ENCODE peak calls at places on chromosomes 2 and 18, in eight cellular contexts. O is neural progenitor cell, W is thoracic aorta, I is GM23338, T is OCI-LY7, N is pancreas, Z is astrocyte of the spinal cord, J is right lobe of liver. F is an unnamed sample.

GRCh38 chr2:239433777-239434396 is 33.1 kb upstream of the HDAC4 start:
- DNase-seq in O (no peak), W (no peak), I (no peak), T (no peak), N (no peak), Z (peak), J (no peak), F (peak)

GRCh38 chr2:94994914-94995236 is 30.6 kb upstream of the MAL start:
- DNase-seq in O (no peak), W (no peak), I (no peak), T (no peak), N (no peak), Z (no peak), J (no peak), F (no peak)

GRCh38 chr2:113979172-113980128 is 89.6 kb downstream of the ACTR3 start:
- DNase-seq in O (no peak), W (no peak), I (peak), T (peak), N (peak), Z (no peak), J (no peak), F (no peak)

GRCh38 chr2:206693399-206694137 is 24.6 kb downstream of the DYTN start:
- DNase-seq in O (peak), W (no peak), I (peak), T (peak), N (no peak), Z (peak), J (no peak), F (peak)

GRCh38 chr2:145736901-145737300 is 1217.0 kb upstream of the ZEB2 start:
- DNase-seq in O (no peak), W (no peak), I (no peak), T (no peak), N (no peak), Z (no peak), J (no peak), F (peak)

GRCh38 chr2:9032555-9032954 is 29.1 kb upstream of the MBOAT2 start:
- DNase-seq in O (no peak), W (no peak), I (no peak), T (no peak), N (no peak), Z (no peak), J (no peak), F (no peak)

GRCh38 chr18:79553154-79553553 is 126.4 kb upstream of the CTDP1 start:
- DNase-seq in O (no peak), W (no peak), I (no peak), T (no peak), N (no peak), Z (no peak), J (no peak), F (no peak)

GRCh38 chr2:206558492-206558891 is 83.8 kb upstream of the FAM237A start:
- DNase-seq in O (no peak), W (no peak), I (no peak), T (no peak), N (no peak), Z (no peak), J (no peak), F (peak)

GRCh38 chr2:236946871-236947270 is 138.8 kb upstream of the COPS8 start:
- DNase-seq in O (no peak), W (no peak), I (no peak), T (no peak), N (no peak), Z (no peak), J (no peak), F (peak)

GRCh38 chr18:44937985-44938384 is 257.3 kb downstream of the SETBP1 start:
- DNase-seq in O (peak), W (no peak), I (no peak), T (no peak), N (no peak), Z (no peak), J (no peak), F (no peak)

GRCh38 chr2:101439716-101440115 is 35.2 kb downstream of the RFX8 start:
- DNase-seq in O (no peak), W (no peak), I (no peak), T (no peak), N (no peak), Z (no peak), J (no peak), F (no peak)

GRCh38 chr2:153373510-153374279 is 104.9 kb downstream of the RPRM start:
- DNase-seq in O (no peak), W (no peak), I (no peak), T (no peak), N (no peak), Z (no peak), J (no peak), F (no peak)

GRCh38 chr2:5070257-5070656 is 621.9 kb upstream of the SOX11 start:
- DNase-seq in O (no peak), W (no peak), I (peak), T (no peak), N (no peak), Z (peak), J (no peak), F (no peak)

GRCh38 chr2:112187805-112188596 is 49.8 kb downstream of the FBLN7 start:
- DNase-seq in O (no peak), W (no peak), I (no peak), T (peak), N (no peak), Z (no peak), J (no peak), F (peak)

GRCh38 chr2:17539993-17540812 is at the start of gene VSNL1:
- DNase-seq in O (peak), W (peak), I (peak), T (no peak), N (peak), Z (peak), J (peak), F (peak)

DNA sequence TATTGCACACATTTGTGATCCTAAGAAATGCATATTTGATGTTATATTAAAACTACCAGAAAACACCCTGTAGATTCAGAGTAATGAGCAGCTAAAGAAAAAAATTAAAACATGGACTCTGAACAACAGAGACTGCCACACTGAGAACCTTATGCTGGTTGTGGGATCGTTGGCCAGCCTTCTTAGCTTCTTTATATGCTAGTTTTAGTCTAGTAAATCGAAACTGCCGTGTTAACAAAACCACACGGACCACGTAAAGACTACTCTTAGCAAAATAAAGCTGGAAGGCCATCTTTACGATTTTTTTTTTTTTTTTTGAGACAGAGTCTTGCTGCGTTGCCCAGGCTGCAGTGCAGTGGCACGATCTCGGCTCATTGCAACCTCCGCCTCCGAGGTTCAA is 22.8 kb downstream of the PER2 start:
- DNase-seq in O (no peak), W (no peak), I (no peak), T (no peak), N (no peak), Z (no peak), J (no peak), F (no peak)
- H3K4me3 ChIP-seq in O (no peak), W (no peak), I (no peak), T (no peak), N (no peak), Z (no peak), J (no peak), F (no peak)

GRCh38 chr2:174597347-174598047 is at the start of gene WIPF1:
- DNase-seq in O (no peak), W (no peak), I (no peak), T (peak), N (no peak), Z (peak), J (no peak), F (peak)

GRCh38 chr2:174596994-174597346 is 634 bp downstream of the WIPF1 start:
- DNase-seq in O (no peak), W (no peak), I (no peak), T (peak), N (no peak), Z (no peak), J (no peak), F (no peak)

GRCh38 chr2:174595415-174595814 is 2.2 kb downstream of the WIPF1 start:
- DNase-seq in O (no peak), W (no peak), I (no peak), T (peak), N (no peak), Z (no peak), J (no peak), F (no peak)

GRCh38 chr2:174594451-174594850 is 3.2 kb downstream of the WIPF1 start:
- DNase-seq in O (no peak), W (no peak), I (no peak), T (peak), N (no peak), Z (no peak), J (no peak), F (no peak)

GRCh38 chr2:174595904-174596397 is 1.7 kb downstream of the WIPF1 start:
- DNase-seq in O (no peak), W (no peak), I (no peak), T (peak), N (no peak), Z (no peak), J (no peak), F (no peak)
- TF ChIP-seq CTCF in O (no peak), W (no peak), I (no peak), T (no peak), N (no peak), Z (no peak), J (no peak), F (no peak)

GRCh38 chr2:121539722-121540469 is 9.2 kb downstream of the RNU4ATAC start:
- DNase-seq in O (no peak), W (no peak), I (no peak), T (no peak), N (no peak), Z (no peak), J (no peak), F (no peak)
- H3K4me3 ChIP-seq in O (no peak), W (no peak), I (no peak), T (peak), N (no peak), Z (no peak), J (no peak), F (no peak)

GRCh38 chr2:48749820-48750739 is 5.4 kb downstream of the LHCGR start:
- DNase-seq in O (no peak), W (no peak), I (no peak), T (peak), N (no peak), Z (no peak), J (no peak), F (no peak)
- TF ChIP-seq CTCF in O (no peak), W (no peak), I (no peak), T (no peak), N (no peak), Z (no peak), J (no peak), F (no peak)

DNA sequence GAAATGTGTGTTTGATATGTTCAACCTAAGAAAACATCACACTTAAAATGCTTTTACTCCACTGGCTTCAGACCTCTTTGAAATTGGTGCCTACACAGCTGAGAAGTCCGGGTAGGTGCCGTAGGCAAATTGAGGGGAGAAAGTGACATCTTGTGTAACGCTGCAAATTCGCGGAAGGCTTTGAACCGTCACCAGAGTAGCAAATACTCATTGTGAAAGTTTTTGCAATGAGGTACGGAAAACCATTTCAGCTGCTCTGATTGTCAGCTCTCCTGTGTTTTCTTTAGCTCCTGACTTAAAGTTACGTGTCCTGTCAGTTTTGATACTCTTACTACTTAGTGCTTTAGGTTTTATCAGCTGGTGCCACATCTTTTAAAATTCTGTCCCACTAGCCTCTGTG is 224.5 kb downstream of the FAM210A start:
- DNase-seq in O (no peak), W (no peak), I (no peak), T (peak), N (no peak), Z (no peak), J (no peak), F (no peak)
- H3K4me3 ChIP-seq in O (no peak), W (peak), I (no peak), T (no peak), N (no peak), Z (no peak), J (no peak), F (no peak)

GRCh38 chr2:212595036-212595654 is 56.5 kb upstream of the ERBB4 start:
- DNase-seq in O (no peak), W (no peak), I (peak), T (peak), N (no peak), Z (peak), J (no peak), F (peak)
- TF ChIP-seq CTCF in O (peak), W (no peak), I (peak), T (peak), N (no peak), Z (peak), J (no peak), F (peak)

F was measured in fibroblast of pulmonary artery.